ENCODE peak calls at places on chromosomes 16 and 17, in six cellular contexts. S is IMR-90; C is stimulated activated naive B cell treated with anti-CD40 and anti-IgM and Interleukin-4, amounts not matched to agents 10 μg/mL and 1 μg/mL and 100 μg/mL, for 72 hours; K is NCI-H1092 treated with DMSO at 0.1 percent for 48 hours; Q is ELR; R is H9. P is an unnamed sample.

GRCh38 chr16:50354629-50355456 is 13.9 kb downstream of the BRD7 start:
- DNase-seq in R (no peak), C (no peak), S (no peak), Q (peak; percentile 56), K (peak; percentile 11), P (no peak)

GRCh38 chr17:78324391-78325075 is 35.3 kb downstream of the SOCS3 start:
- DNase-seq in S (peak; percentile 89), K (peak; percentile 60), Q (peak; percentile 73), R (peak; percentile 78), C (peak; percentile 38), P (no peak)

GRCh38 chr17:18259621-18260331 is 686 bp upstream of the MIEF2 start:
- DNase-seq in R (no peak), Q (peak; percentile 93), C (no peak), S (peak; percentile 20), K (no peak), P (no peak)

GRCh38 chr16:86901483-86901882 is 323.1 kb downstream of the FOXL1 start:
- DNase-seq in Q (peak; percentile 48), S (peak; percentile 72), K (no peak), C (no peak), R (no peak), P (no peak)

GRCh38 chr17:76940293-76940692 is 72.1 kb downstream of the MGAT5B start:
- DNase-seq in C (no peak), R (peak; percentile 82), S (no peak), Q (no peak), K (no peak), P (no peak)

GRCh38 chr17:45852535-45853297 is 8.0 kb downstream of the SPPL2C start:
- DNase-seq in C (peak; percentile 28), K (peak; percentile 29), Q (peak; percentile 75), R (peak; percentile 73), S (peak; percentile 55), P (no peak)

GRCh38 chr17:22507823-22508222 is 815.5 kb downstream of the KCNJ18 start:
- DNase-seq in R (no peak), Q (no peak), C (no peak), K (no peak), S (no peak), P (no peak)

GRCh38 chr16:55443855-55444254 is 35.1 kb upstream of the MMP2 start:
- DNase-seq in R (no peak), S (no peak), K (no peak), Q (no peak), C (no peak), P (no peak)

P was measured in GM06990.